ENCODE peak calls at places on chromosomes 3 and 15, in five cellular contexts. K is prostate gland, Q is H54, F is GM12891, M is ovary. D is an unnamed sample.

GRCh38 chr3:158470944-158471638 is 99.9 kb upstream of the MLF1 start:
- DNase-seq in K (no peak), Q (no peak), F (no peak), M (no peak), D (peak; percentile 87)

GRCh38 chr15:74893627-74894026 is 3.8 kb downstream of the MPI start:
- DNase-seq in K (no peak), Q (no peak), F (no peak), M (no peak), D (no peak)

GRCh38 chr3:76886761-76887500 is 153.0 kb upstream of the ROBO2 start:
- DNase-seq in K (no peak), Q (no peak), F (no peak), M (no peak), D (no peak)

GRCh38 chr3:22284559-22284958 is 533.5 kb upstream of the ZNF385D start:
- DNase-seq in K (no peak), Q (no peak), F (no peak), M (no peak), D (no peak)

GRCh38 chr3:4824948-4825325 is 154.3 kb upstream of the BHLHE40 start:
- DNase-seq in K (no peak), Q (peak; percentile 74), F (no peak), M (no peak), D (peak; percentile 16)

GRCh38 chr15:74178326-74179100 is 5.0 kb downstream of the ISLR start:
- DNase-seq in K (no peak), Q (no peak), F (no peak), M (peak; percentile 26), D (no peak)

GRCh38 chr3:17733270-17733669 is 9.2 kb downstream of the TBC1D5 start:
- DNase-seq in K (no peak), Q (no peak), F (no peak), M (no peak), D (no peak)

GRCh38 chr3:53109822-53110771 is 20.1 kb downstream of the RFT1 start:
- DNase-seq in K (peak; percentile 61), Q (no peak), F (no peak), M (peak; percentile 64), D (peak; percentile 62)

GRCh38 chr3:183087184-183087583 is 12.1 kb downstream of the MCCC1 start:
- DNase-seq in K (no peak), Q (no peak), F (no peak), M (no peak), D (no peak)

GRCh38 chr3:13262493-13263211 is 157.5 kb downstream of the NUP210 start:
- DNase-seq in K (no peak), Q (no peak), F (no peak), M (no peak), D (no peak)

GRCh38 chr15:100140527-100141303 is 201.1 kb downstream of the ADAMTS17 start:
- DNase-seq in K (no peak), Q (no peak), F (no peak), M (no peak), D (no peak)

GRCh38 chr3:159911011-159911663 is 77.5 kb upstream of the IL12A start:
- DNase-seq in K (no peak), Q (no peak), F (no peak), M (no peak), D (no peak)

GRCh38 chr15:35678774-35679173 is 132.8 kb upstream of the DPH6 start:
- DNase-seq in K (no peak), Q (no peak), F (no peak), M (no peak), D (no peak)

GRCh38 chr3:34382859-34383258 is 584.4 kb downstream of the PDCD6IP start:
- DNase-seq in K (no peak), Q (no peak), F (no peak), M (no peak), D (no peak)

GRCh38 chr3:62084558-62084957 is 288.8 kb downstream of the FEZF2 start:
- DNase-seq in K (no peak), Q (no peak), F (no peak), M (no peak), D (no peak)

DNA sequence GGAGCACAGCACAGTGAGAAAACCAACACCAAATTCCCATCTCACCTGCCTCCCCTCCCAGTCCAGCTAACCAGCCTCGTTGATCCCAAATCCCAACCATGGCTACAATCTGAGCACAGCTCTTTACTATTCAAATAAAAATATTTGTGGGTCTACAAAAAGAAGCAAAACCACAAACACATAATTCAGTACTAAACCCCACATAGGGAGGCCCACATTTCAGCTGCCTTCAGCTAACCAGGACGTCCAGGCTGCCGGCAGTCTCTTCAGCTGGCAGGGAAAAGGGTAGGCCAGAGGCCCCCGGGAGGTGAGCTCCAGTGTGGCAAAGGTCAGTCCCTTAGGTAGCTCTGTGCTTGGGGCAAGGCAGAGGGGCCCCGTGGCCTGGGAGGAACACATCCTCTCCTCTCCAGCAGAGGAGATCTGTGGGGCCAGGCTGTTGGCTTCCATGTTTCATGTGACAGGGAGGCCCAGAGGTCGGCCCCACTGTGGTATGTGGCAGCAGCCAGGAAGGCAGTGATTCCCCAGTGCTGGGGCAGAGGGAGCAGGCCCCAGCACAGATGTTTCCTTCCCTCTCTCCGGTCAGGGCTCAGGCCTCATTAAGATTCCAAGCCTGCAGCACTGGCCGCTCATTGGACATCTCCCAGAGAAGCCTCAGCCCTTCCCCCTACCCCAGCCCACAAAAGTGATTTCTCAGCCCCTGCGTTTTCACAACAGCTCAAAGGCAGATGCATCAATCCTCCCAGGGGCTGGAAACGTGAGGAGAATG is 381.5 kb downstream of the NTRK3 start:
- DNase-seq in K (no peak), Q (no peak), F (no peak), M (no peak), D (no peak)
- TF ChIP-seq POLR2A in K (no peak), Q (no peak), F (no peak), M (no peak), D (no peak)

DNA sequence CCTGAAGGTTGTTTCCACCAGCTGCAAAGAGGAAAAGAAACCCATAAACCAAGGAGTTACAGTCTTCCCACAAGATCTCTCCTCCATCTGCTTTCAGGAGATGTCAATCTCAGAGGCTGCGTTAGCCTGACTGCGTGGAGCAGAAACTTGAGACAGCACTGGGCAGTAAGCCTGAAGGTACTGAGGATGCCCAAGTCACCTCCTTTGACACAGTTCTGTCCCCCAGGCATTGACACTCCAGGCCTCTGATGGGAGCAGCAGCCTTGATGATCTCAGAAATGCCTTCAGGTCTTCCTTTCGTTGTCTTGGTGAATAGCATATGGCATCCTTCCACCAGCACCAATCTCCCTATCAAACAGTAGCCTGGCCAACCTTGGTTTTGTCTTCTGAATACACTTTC is 89.3 kb downstream of the OXNAD1 start:
- DNase-seq in K (no peak), Q (no peak), F (no peak), M (no peak), D (no peak)
- TF ChIP-seq POLR2A in K (no peak), Q (no peak), F (no peak), M (no peak), D (no peak)

DNA sequence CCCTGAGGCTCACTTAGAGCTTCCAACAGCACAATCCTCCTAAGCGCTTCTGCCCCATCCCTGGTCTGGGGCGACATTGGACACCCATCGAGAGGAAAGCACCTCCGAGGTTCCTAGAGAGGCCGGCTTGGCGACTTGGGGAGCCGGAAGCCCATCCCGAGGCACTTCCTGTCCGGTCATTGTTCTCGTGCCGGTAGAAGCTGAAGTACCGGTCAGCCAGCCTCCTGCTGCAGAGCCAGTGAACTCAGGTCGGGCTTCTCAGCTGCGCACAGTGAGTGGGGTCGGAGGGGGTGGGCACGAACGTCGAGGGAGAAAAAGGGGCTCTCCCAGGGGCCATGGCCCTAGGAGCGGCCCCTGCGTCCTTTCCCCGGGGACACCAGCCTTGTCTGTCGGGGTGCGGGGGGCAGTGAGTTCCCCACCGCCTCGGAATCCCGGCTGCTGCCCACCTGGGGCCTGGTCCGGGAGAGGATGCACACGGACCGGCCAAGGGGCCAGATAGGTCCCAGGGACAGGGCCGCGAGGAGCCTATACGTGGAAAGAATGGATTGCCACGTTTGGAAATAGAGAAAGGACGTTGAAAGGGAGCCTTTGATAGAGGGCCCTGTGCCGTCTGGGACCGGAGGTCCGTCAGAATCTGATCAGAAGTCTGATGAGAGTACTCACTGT is at the start of gene ZNF35:
- DNase-seq in K (peak; percentile 69), Q (peak; percentile 71), F (peak; percentile 70), M (peak; percentile 70), D (peak; percentile 82)
- TF ChIP-seq POLR2A in K (no peak), Q (peak; percentile 60), F (peak; percentile 80), M (no peak), D (peak; percentile 39)

DNA sequence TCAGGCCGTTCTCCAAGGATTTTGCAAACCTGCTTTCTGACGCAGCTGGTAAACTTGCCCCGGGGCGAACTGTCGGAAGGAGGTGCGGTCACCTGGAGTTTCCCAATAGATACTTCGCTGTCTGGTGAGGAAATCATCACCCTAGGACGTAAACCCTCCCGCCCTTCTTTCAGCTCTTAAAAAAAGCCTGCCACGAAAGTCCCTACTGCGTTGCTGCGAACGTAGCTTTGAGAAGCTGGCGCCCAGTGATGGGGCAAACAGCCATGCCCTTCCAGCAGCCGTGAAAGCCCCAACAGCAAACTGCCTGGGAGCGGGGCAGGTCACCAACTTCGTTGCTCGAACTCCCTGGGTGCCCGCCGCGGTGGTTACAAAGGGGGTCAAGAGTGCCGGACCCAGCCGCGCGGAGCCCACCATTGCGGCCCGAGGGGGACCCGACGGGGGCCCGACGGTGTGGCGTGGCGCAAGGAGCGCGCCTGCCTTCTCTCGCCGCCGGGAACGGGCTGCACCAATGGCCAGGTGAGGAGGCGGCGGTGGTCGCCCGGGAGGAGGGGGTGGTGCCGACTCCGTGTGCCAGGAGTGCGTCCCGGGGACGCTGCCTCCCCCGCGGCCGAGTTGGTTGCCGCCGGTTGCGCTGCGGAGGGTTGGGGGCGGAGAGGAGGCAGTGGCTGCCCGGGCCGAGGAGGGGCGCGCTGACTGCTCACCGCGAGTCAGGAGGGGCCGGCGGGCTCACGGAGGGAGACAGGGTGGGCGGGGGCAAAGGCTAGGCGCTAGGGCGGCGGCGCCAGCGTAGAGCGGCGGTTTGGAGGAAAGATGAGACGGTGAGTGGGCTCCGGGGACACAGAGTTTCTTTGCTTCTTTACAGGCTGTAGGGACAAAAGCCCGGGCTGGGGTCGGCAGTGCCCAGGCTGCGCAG is at the start of gene PHLDB2:
- DNase-seq in K (peak; percentile 82), Q (peak; percentile 51), F (peak; percentile 41), M (peak; percentile 79), D (peak; percentile 11)
- TF ChIP-seq POLR2A in K (peak; percentile 29), Q (peak; percentile 35), F (no peak), M (peak; percentile 7), D (no peak)

D was measured in erythroblast.